ENCODE peak calls at places on chromosomes 1 and 21, in seven cellular contexts. One of them, this sample, is unnamed.

GRCh38 chr1:178046856-178047255 is 47.0 kb upstream of the RASAL2 start:
- DNase-seq in GM12892: no peak
- DNase-seq in germinal center: no peak
- DNase-seq in activated T-cell treated with anti-CD3 and anti-CD28 coated beads, Interleukin-2, amount 50 U/mL, for 72 hours: no peak
- DNase-seq in HAP-1: no peak
- DNase-seq in activated CD8-positive, alpha-beta memory T cell treated with anti-CD3 and anti-CD28 coated beads for 48 hours: no peak
- DNase-seq in left lung: no peak
- DNase-seq in this sample: no peak

GRCh38 chr21:45151484-45152115 is 77.2 kb downstream of the ADARB1 start:
- DNase-seq in GM12892: no peak
- DNase-seq in germinal center: no peak
- DNase-seq in activated T-cell treated with anti-CD3 and anti-CD28 coated beads, Interleukin-2, amount 50 U/mL, for 72 hours: no peak
- DNase-seq in HAP-1: no peak
- DNase-seq in activated CD8-positive, alpha-beta memory T cell treated with anti-CD3 and anti-CD28 coated beads for 48 hours: no peak
- DNase-seq in left lung: no peak
- DNase-seq in this sample: no peak

GRCh38 chr1:13888351-13888996 is 188.5 kb downstream of the PRDM2 start:
- DNase-seq in GM12892: no peak
- DNase-seq in germinal center: no peak
- DNase-seq in activated T-cell treated with anti-CD3 and anti-CD28 coated beads, Interleukin-2, amount 50 U/mL, for 72 hours: no peak
- DNase-seq in HAP-1: no peak
- DNase-seq in activated CD8-positive, alpha-beta memory T cell treated with anti-CD3 and anti-CD28 coated beads for 48 hours: no peak
- DNase-seq in left lung: no peak
- DNase-seq in this sample: no peak

GRCh38 chr1:182400567-182400966 is at the start of gene TEDDM1:
- DNase-seq in GM12892: no peak
- DNase-seq in germinal center: no peak
- DNase-seq in activated T-cell treated with anti-CD3 and anti-CD28 coated beads, Interleukin-2, amount 50 U/mL, for 72 hours: no peak
- DNase-seq in HAP-1: no peak
- DNase-seq in activated CD8-positive, alpha-beta memory T cell treated with anti-CD3 and anti-CD28 coated beads for 48 hours: no peak
- DNase-seq in left lung: no peak
- DNase-seq in this sample: no peak

GRCh38 chr1:115456441-115456961 is 118.5 kb upstream of the NGF start:
- DNase-seq in GM12892: no peak
- DNase-seq in germinal center: no peak
- DNase-seq in activated T-cell treated with anti-CD3 and anti-CD28 coated beads, Interleukin-2, amount 50 U/mL, for 72 hours: no peak
- DNase-seq in HAP-1: no peak
- DNase-seq in activated CD8-positive, alpha-beta memory T cell treated with anti-CD3 and anti-CD28 coated beads for 48 hours: no peak
- DNase-seq in left lung: no peak
- DNase-seq in this sample: no peak

GRCh38 chr1:27647328-27647727 is 12.3 kb upstream of the FGR start:
- DNase-seq in GM12892: no peak
- DNase-seq in germinal center: no peak
- DNase-seq in activated T-cell treated with anti-CD3 and anti-CD28 coated beads, Interleukin-2, amount 50 U/mL, for 72 hours: no peak
- DNase-seq in HAP-1: no peak
- DNase-seq in activated CD8-positive, alpha-beta memory T cell treated with anti-CD3 and anti-CD28 coated beads for 48 hours: no peak
- DNase-seq in left lung: no peak
- DNase-seq in this sample: no peak

GRCh38 chr1:15245593-15246325 is 1.3 kb upstream of the FHAD1 start:
- DNase-seq in GM12892: no peak
- DNase-seq in germinal center: no peak
- DNase-seq in activated T-cell treated with anti-CD3 and anti-CD28 coated beads, Interleukin-2, amount 50 U/mL, for 72 hours: no peak
- DNase-seq in HAP-1: no peak
- DNase-seq in activated CD8-positive, alpha-beta memory T cell treated with anti-CD3 and anti-CD28 coated beads for 48 hours: no peak
- DNase-seq in left lung: peak
- DNase-seq in this sample: no peak

GRCh38 chr1:22143065-22143514 is at the start of gene WNT4:
- DNase-seq in GM12892: peak
- DNase-seq in germinal center: peak
- DNase-seq in activated T-cell treated with anti-CD3 and anti-CD28 coated beads, Interleukin-2, amount 50 U/mL, for 72 hours: peak
- DNase-seq in HAP-1: peak
- DNase-seq in activated CD8-positive, alpha-beta memory T cell treated with anti-CD3 and anti-CD28 coated beads for 48 hours: no peak
- DNase-seq in left lung: peak
- DNase-seq in this sample: peak

GRCh38 chr1:216475659-216476276 is 52.5 kb upstream of the USH2A start:
- DNase-seq in GM12892: no peak
- DNase-seq in germinal center: no peak
- DNase-seq in activated T-cell treated with anti-CD3 and anti-CD28 coated beads, Interleukin-2, amount 50 U/mL, for 72 hours: no peak
- DNase-seq in HAP-1: no peak
- DNase-seq in activated CD8-positive, alpha-beta memory T cell treated with anti-CD3 and anti-CD28 coated beads for 48 hours: no peak
- DNase-seq in left lung: no peak
- DNase-seq in this sample: no peak